ENCODE peak calls at places on chromosomes 6 and 20, in eight cellular contexts. One of them, this sample, is unnamed.

GRCh38 chr6:34589140-34589539 is 33.0 kb upstream of the SPDEF start:
- DNase-seq in stimulated activated CD4-positive, alpha-beta T cell treated with anti-CD3 and anti-CD28 coated beads, Interleukin-15, amount 100 ng/mL, for 1 hour: no peak
- DNase-seq in stimulated activated CD8-positive, alpha-beta memory T cell treated with anti-CD3 and anti-CD28 coated beads, Interleukin-7, amount 100 ng/mL, for 48 hours: no peak
- DNase-seq in Peyer's patch: no peak
- DNase-seq in tibial nerve: no peak
- DNase-seq in GF-D8: no peak
- DNase-seq in HCEC 1CT: no peak
- DNase-seq in naive thymus-derived CD4-positive, alpha-beta T cell: no peak
- DNase-seq in this sample: no peak

GRCh38 chr6:20639161-20639560 is 104.9 kb downstream of the CDKAL1 start:
- DNase-seq in stimulated activated CD4-positive, alpha-beta T cell treated with anti-CD3 and anti-CD28 coated beads, Interleukin-15, amount 100 ng/mL, for 1 hour: no peak
- DNase-seq in stimulated activated CD8-positive, alpha-beta memory T cell treated with anti-CD3 and anti-CD28 coated beads, Interleukin-7, amount 100 ng/mL, for 48 hours: no peak
- DNase-seq in Peyer's patch: no peak
- DNase-seq in tibial nerve: no peak
- DNase-seq in GF-D8: no peak
- DNase-seq in HCEC 1CT: no peak
- DNase-seq in naive thymus-derived CD4-positive, alpha-beta T cell: no peak
- DNase-seq in this sample: no peak

GRCh38 chr6:108598316-108598863 is 37.7 kb downstream of the FOXO3 start:
- DNase-seq in stimulated activated CD4-positive, alpha-beta T cell treated with anti-CD3 and anti-CD28 coated beads, Interleukin-15, amount 100 ng/mL, for 1 hour: no peak
- DNase-seq in stimulated activated CD8-positive, alpha-beta memory T cell treated with anti-CD3 and anti-CD28 coated beads, Interleukin-7, amount 100 ng/mL, for 48 hours: no peak
- DNase-seq in Peyer's patch: no peak
- DNase-seq in tibial nerve: no peak
- DNase-seq in GF-D8: peak; percentile 32
- DNase-seq in HCEC 1CT: peak; percentile 82
- DNase-seq in naive thymus-derived CD4-positive, alpha-beta T cell: no peak
- DNase-seq in this sample: no peak

GRCh38 chr20:44092551-44093248 is 94.3 kb downstream of the JPH2 start:
- DNase-seq in stimulated activated CD4-positive, alpha-beta T cell treated with anti-CD3 and anti-CD28 coated beads, Interleukin-15, amount 100 ng/mL, for 1 hour: no peak
- DNase-seq in stimulated activated CD8-positive, alpha-beta memory T cell treated with anti-CD3 and anti-CD28 coated beads, Interleukin-7, amount 100 ng/mL, for 48 hours: no peak
- DNase-seq in Peyer's patch: no peak
- DNase-seq in tibial nerve: no peak
- DNase-seq in GF-D8: no peak
- DNase-seq in HCEC 1CT: peak; percentile 59
- DNase-seq in naive thymus-derived CD4-positive, alpha-beta T cell: no peak
- DNase-seq in this sample: no peak

GRCh38 chr6:1388927-1389790 is at the start of gene FOXF2:
- DNase-seq in stimulated activated CD4-positive, alpha-beta T cell treated with anti-CD3 and anti-CD28 coated beads, Interleukin-15, amount 100 ng/mL, for 1 hour: no peak
- DNase-seq in stimulated activated CD8-positive, alpha-beta memory T cell treated with anti-CD3 and anti-CD28 coated beads, Interleukin-7, amount 100 ng/mL, for 48 hours: no peak
- DNase-seq in Peyer's patch: no peak
- DNase-seq in tibial nerve: no peak
- DNase-seq in GF-D8: no peak
- DNase-seq in HCEC 1CT: no peak
- DNase-seq in naive thymus-derived CD4-positive, alpha-beta T cell: no peak
- DNase-seq in this sample: no peak

GRCh38 chr6:41286544-41287346 is at the start of gene TREM1:
- DNase-seq in stimulated activated CD4-positive, alpha-beta T cell treated with anti-CD3 and anti-CD28 coated beads, Interleukin-15, amount 100 ng/mL, for 1 hour: no peak
- DNase-seq in stimulated activated CD8-positive, alpha-beta memory T cell treated with anti-CD3 and anti-CD28 coated beads, Interleukin-7, amount 100 ng/mL, for 48 hours: no peak
- DNase-seq in Peyer's patch: no peak
- DNase-seq in tibial nerve: no peak
- DNase-seq in GF-D8: peak; percentile 91
- DNase-seq in HCEC 1CT: peak; percentile 86
- DNase-seq in naive thymus-derived CD4-positive, alpha-beta T cell: no peak
- DNase-seq in this sample: no peak

GRCh38 chr6:13383280-13384163 is 55.2 kb upstream of the TBC1D7 start:
- DNase-seq in stimulated activated CD4-positive, alpha-beta T cell treated with anti-CD3 and anti-CD28 coated beads, Interleukin-15, amount 100 ng/mL, for 1 hour: no peak
- DNase-seq in stimulated activated CD8-positive, alpha-beta memory T cell treated with anti-CD3 and anti-CD28 coated beads, Interleukin-7, amount 100 ng/mL, for 48 hours: no peak
- DNase-seq in Peyer's patch: no peak
- DNase-seq in tibial nerve: no peak
- DNase-seq in GF-D8: no peak
- DNase-seq in HCEC 1CT: peak; percentile 31
- DNase-seq in naive thymus-derived CD4-positive, alpha-beta T cell: no peak
- DNase-seq in this sample: no peak

GRCh38 chr6:138945354-138945753 is 42.7 kb downstream of the REPS1 start:
- DNase-seq in stimulated activated CD4-positive, alpha-beta T cell treated with anti-CD3 and anti-CD28 coated beads, Interleukin-15, amount 100 ng/mL, for 1 hour: no peak
- DNase-seq in stimulated activated CD8-positive, alpha-beta memory T cell treated with anti-CD3 and anti-CD28 coated beads, Interleukin-7, amount 100 ng/mL, for 48 hours: no peak
- DNase-seq in Peyer's patch: no peak
- DNase-seq in tibial nerve: no peak
- DNase-seq in GF-D8: no peak
- DNase-seq in HCEC 1CT: no peak
- DNase-seq in naive thymus-derived CD4-positive, alpha-beta T cell: no peak
- DNase-seq in this sample: no peak

GRCh38 chr20:58640446-58640845 is 10.6 kb upstream of the STX16 start:
- DNase-seq in stimulated activated CD4-positive, alpha-beta T cell treated with anti-CD3 and anti-CD28 coated beads, Interleukin-15, amount 100 ng/mL, for 1 hour: no peak
- DNase-seq in stimulated activated CD8-positive, alpha-beta memory T cell treated with anti-CD3 and anti-CD28 coated beads, Interleukin-7, amount 100 ng/mL, for 48 hours: no peak
- DNase-seq in Peyer's patch: no peak
- DNase-seq in tibial nerve: no peak
- DNase-seq in GF-D8: no peak
- DNase-seq in HCEC 1CT: peak; percentile 24
- DNase-seq in naive thymus-derived CD4-positive, alpha-beta T cell: no peak
- DNase-seq in this sample: no peak

GRCh38 chr6:2792330-2792729 is 27.1 kb downstream of the WRNIP1 start:
- DNase-seq in stimulated activated CD4-positive, alpha-beta T cell treated with anti-CD3 and anti-CD28 coated beads, Interleukin-15, amount 100 ng/mL, for 1 hour: no peak
- DNase-seq in stimulated activated CD8-positive, alpha-beta memory T cell treated with anti-CD3 and anti-CD28 coated beads, Interleukin-7, amount 100 ng/mL, for 48 hours: no peak
- DNase-seq in Peyer's patch: no peak
- DNase-seq in tibial nerve: no peak
- DNase-seq in GF-D8: no peak
- DNase-seq in HCEC 1CT: no peak
- DNase-seq in naive thymus-derived CD4-positive, alpha-beta T cell: no peak
- DNase-seq in this sample: no peak

GRCh38 chr20:35582741-35583404 is 32.8 kb upstream of the SPAG4 start:
- DNase-seq in stimulated activated CD4-positive, alpha-beta T cell treated with anti-CD3 and anti-CD28 coated beads, Interleukin-15, amount 100 ng/mL, for 1 hour: no peak
- DNase-seq in stimulated activated CD8-positive, alpha-beta memory T cell treated with anti-CD3 and anti-CD28 coated beads, Interleukin-7, amount 100 ng/mL, for 48 hours: no peak
- DNase-seq in Peyer's patch: no peak
- DNase-seq in tibial nerve: no peak
- DNase-seq in GF-D8: no peak
- DNase-seq in HCEC 1CT: no peak
- DNase-seq in naive thymus-derived CD4-positive, alpha-beta T cell: no peak
- DNase-seq in this sample: no peak

GRCh38 chr6:16901777-16902176 is 140.5 kb upstream of the ATXN1 start:
- DNase-seq in stimulated activated CD4-positive, alpha-beta T cell treated with anti-CD3 and anti-CD28 coated beads, Interleukin-15, amount 100 ng/mL, for 1 hour: no peak
- DNase-seq in stimulated activated CD8-positive, alpha-beta memory T cell treated with anti-CD3 and anti-CD28 coated beads, Interleukin-7, amount 100 ng/mL, for 48 hours: no peak
- DNase-seq in Peyer's patch: no peak
- DNase-seq in tibial nerve: peak; percentile 38
- DNase-seq in GF-D8: no peak
- DNase-seq in HCEC 1CT: peak; percentile 35
- DNase-seq in naive thymus-derived CD4-positive, alpha-beta T cell: no peak
- DNase-seq in this sample: peak; percentile 44

GRCh38 chr6:15399651-15400470 is 154.0 kb downstream of the JARID2 start:
- DNase-seq in stimulated activated CD4-positive, alpha-beta T cell treated with anti-CD3 and anti-CD28 coated beads, Interleukin-15, amount 100 ng/mL, for 1 hour: no peak
- DNase-seq in stimulated activated CD8-positive, alpha-beta memory T cell treated with anti-CD3 and anti-CD28 coated beads, Interleukin-7, amount 100 ng/mL, for 48 hours: no peak
- DNase-seq in Peyer's patch: peak; percentile 34
- DNase-seq in tibial nerve: peak; percentile 46
- DNase-seq in GF-D8: no peak
- DNase-seq in HCEC 1CT: peak; percentile 59
- DNase-seq in naive thymus-derived CD4-positive, alpha-beta T cell: no peak
- DNase-seq in this sample: peak; percentile 75

GRCh38 chr6:46994933-46995332 is 47.2 kb downstream of the ADGRF1 start:
- DNase-seq in stimulated activated CD4-positive, alpha-beta T cell treated with anti-CD3 and anti-CD28 coated beads, Interleukin-15, amount 100 ng/mL, for 1 hour: no peak
- DNase-seq in stimulated activated CD8-positive, alpha-beta memory T cell treated with anti-CD3 and anti-CD28 coated beads, Interleukin-7, amount 100 ng/mL, for 48 hours: no peak
- DNase-seq in Peyer's patch: no peak
- DNase-seq in tibial nerve: no peak
- DNase-seq in GF-D8: no peak
- DNase-seq in HCEC 1CT: no peak
- DNase-seq in naive thymus-derived CD4-positive, alpha-beta T cell: no peak
- DNase-seq in this sample: no peak

GRCh38 chr6:111711476-111711875 is 105.8 kb upstream of the TRAF3IP2 start:
- DNase-seq in stimulated activated CD4-positive, alpha-beta T cell treated with anti-CD3 and anti-CD28 coated beads, Interleukin-15, amount 100 ng/mL, for 1 hour: no peak
- DNase-seq in stimulated activated CD8-positive, alpha-beta memory T cell treated with anti-CD3 and anti-CD28 coated beads, Interleukin-7, amount 100 ng/mL, for 48 hours: no peak
- DNase-seq in Peyer's patch: no peak
- DNase-seq in tibial nerve: peak; percentile 21
- DNase-seq in GF-D8: no peak
- DNase-seq in HCEC 1CT: no peak
- DNase-seq in naive thymus-derived CD4-positive, alpha-beta T cell: no peak
- DNase-seq in this sample: peak; percentile 53

GRCh38 chr6:7136859-7137334 is 29.1 kb downstream of the RREB1 start:
- DNase-seq in stimulated activated CD4-positive, alpha-beta T cell treated with anti-CD3 and anti-CD28 coated beads, Interleukin-15, amount 100 ng/mL, for 1 hour: no peak
- DNase-seq in stimulated activated CD8-positive, alpha-beta memory T cell treated with anti-CD3 and anti-CD28 coated beads, Interleukin-7, amount 100 ng/mL, for 48 hours: no peak
- DNase-seq in Peyer's patch: peak; percentile 63
- DNase-seq in tibial nerve: no peak
- DNase-seq in GF-D8: no peak
- DNase-seq in HCEC 1CT: no peak
- DNase-seq in naive thymus-derived CD4-positive, alpha-beta T cell: no peak
- DNase-seq in this sample: no peak

GRCh38 chr6:122264557-122264956 is 134.9 kb upstream of the HSF2 start:
- DNase-seq in stimulated activated CD4-positive, alpha-beta T cell treated with anti-CD3 and anti-CD28 coated beads, Interleukin-15, amount 100 ng/mL, for 1 hour: no peak
- DNase-seq in stimulated activated CD8-positive, alpha-beta memory T cell treated with anti-CD3 and anti-CD28 coated beads, Interleukin-7, amount 100 ng/mL, for 48 hours: no peak
- DNase-seq in Peyer's patch: no peak
- DNase-seq in tibial nerve: no peak
- DNase-seq in GF-D8: no peak
- DNase-seq in HCEC 1CT: no peak
- DNase-seq in naive thymus-derived CD4-positive, alpha-beta T cell: no peak
- DNase-seq in this sample: no peak

GRCh38 chr6:148831064-148831463 is 84.2 kb downstream of the UST start:
- DNase-seq in stimulated activated CD4-positive, alpha-beta T cell treated with anti-CD3 and anti-CD28 coated beads, Interleukin-15, amount 100 ng/mL, for 1 hour: no peak
- DNase-seq in stimulated activated CD8-positive, alpha-beta memory T cell treated with anti-CD3 and anti-CD28 coated beads, Interleukin-7, amount 100 ng/mL, for 48 hours: no peak
- DNase-seq in Peyer's patch: peak; percentile 69
- DNase-seq in tibial nerve: no peak
- DNase-seq in GF-D8: no peak
- DNase-seq in HCEC 1CT: no peak
- DNase-seq in naive thymus-derived CD4-positive, alpha-beta T cell: peak; percentile 2
- DNase-seq in this sample: no peak

GRCh38 chr20:1946762-1947534 is 46.9 kb downstream of the PDYN start:
- DNase-seq in stimulated activated CD4-positive, alpha-beta T cell treated with anti-CD3 and anti-CD28 coated beads, Interleukin-15, amount 100 ng/mL, for 1 hour: no peak
- DNase-seq in stimulated activated CD8-positive, alpha-beta memory T cell treated with anti-CD3 and anti-CD28 coated beads, Interleukin-7, amount 100 ng/mL, for 48 hours: no peak
- DNase-seq in Peyer's patch: peak; percentile 30
- DNase-seq in tibial nerve: no peak
- DNase-seq in GF-D8: no peak
- DNase-seq in HCEC 1CT: peak; percentile 18
- DNase-seq in naive thymus-derived CD4-positive, alpha-beta T cell: no peak
- DNase-seq in this sample: peak; percentile 29

GRCh38 chr20:62815066-62815991 is 1.5 kb upstream of the COL9A3 start:
- DNase-seq in stimulated activated CD4-positive, alpha-beta T cell treated with anti-CD3 and anti-CD28 coated beads, Interleukin-15, amount 100 ng/mL, for 1 hour: no peak
- DNase-seq in stimulated activated CD8-positive, alpha-beta memory T cell treated with anti-CD3 and anti-CD28 coated beads, Interleukin-7, amount 100 ng/mL, for 48 hours: no peak
- DNase-seq in Peyer's patch: no peak
- DNase-seq in tibial nerve: peak; percentile 52
- DNase-seq in GF-D8: no peak
- DNase-seq in HCEC 1CT: no peak
- DNase-seq in naive thymus-derived CD4-positive, alpha-beta T cell: no peak
- DNase-seq in this sample: no peak

GRCh38 chr6:60991427-60992028 is 1294.5 kb downstream of the KHDRBS2 start:
- DNase-seq in stimulated activated CD4-positive, alpha-beta T cell treated with anti-CD3 and anti-CD28 coated beads, Interleukin-15, amount 100 ng/mL, for 1 hour: no peak
- DNase-seq in stimulated activated CD8-positive, alpha-beta memory T cell treated with anti-CD3 and anti-CD28 coated beads, Interleukin-7, amount 100 ng/mL, for 48 hours: no peak
- DNase-seq in Peyer's patch: no peak
- DNase-seq in tibial nerve: no peak
- DNase-seq in GF-D8: no peak
- DNase-seq in HCEC 1CT: no peak
- DNase-seq in naive thymus-derived CD4-positive, alpha-beta T cell: no peak
- DNase-seq in this sample: no peak

GRCh38 chr6:166824880-166825250 is 131.5 kb downstream of the RNASET2 start:
- DNase-seq in stimulated activated CD4-positive, alpha-beta T cell treated with anti-CD3 and anti-CD28 coated beads, Interleukin-15, amount 100 ng/mL, for 1 hour: no peak
- DNase-seq in stimulated activated CD8-positive, alpha-beta memory T cell treated with anti-CD3 and anti-CD28 coated beads, Interleukin-7, amount 100 ng/mL, for 48 hours: no peak
- DNase-seq in Peyer's patch: no peak
- DNase-seq in tibial nerve: no peak
- DNase-seq in GF-D8: no peak
- DNase-seq in HCEC 1CT: no peak
- DNase-seq in naive thymus-derived CD4-positive, alpha-beta T cell: no peak
- DNase-seq in this sample: no peak

GRCh38 chr6:135739288-135739687 is 112.2 kb upstream of the PDE7B start:
- DNase-seq in stimulated activated CD4-positive, alpha-beta T cell treated with anti-CD3 and anti-CD28 coated beads, Interleukin-15, amount 100 ng/mL, for 1 hour: no peak
- DNase-seq in stimulated activated CD8-positive, alpha-beta memory T cell treated with anti-CD3 and anti-CD28 coated beads, Interleukin-7, amount 100 ng/mL, for 48 hours: no peak
- DNase-seq in Peyer's patch: no peak
- DNase-seq in tibial nerve: no peak
- DNase-seq in GF-D8: no peak
- DNase-seq in HCEC 1CT: no peak
- DNase-seq in naive thymus-derived CD4-positive, alpha-beta T cell: no peak
- DNase-seq in this sample: no peak

GRCh38 chr6:141133836-141134235 is 998.9 kb upstream of the GJE1 start:
- DNase-seq in stimulated activated CD4-positive, alpha-beta T cell treated with anti-CD3 and anti-CD28 coated beads, Interleukin-15, amount 100 ng/mL, for 1 hour: no peak
- DNase-seq in stimulated activated CD8-positive, alpha-beta memory T cell treated with anti-CD3 and anti-CD28 coated beads, Interleukin-7, amount 100 ng/mL, for 48 hours: no peak
- DNase-seq in Peyer's patch: no peak
- DNase-seq in tibial nerve: no peak
- DNase-seq in GF-D8: no peak
- DNase-seq in HCEC 1CT: no peak
- DNase-seq in naive thymus-derived CD4-positive, alpha-beta T cell: no peak
- DNase-seq in this sample: no peak

GRCh38 chr6:99614430-99615161 is 8.0 kb downstream of the PRDM13 start:
- DNase-seq in stimulated activated CD4-positive, alpha-beta T cell treated with anti-CD3 and anti-CD28 coated beads, Interleukin-15, amount 100 ng/mL, for 1 hour: no peak
- DNase-seq in stimulated activated CD8-positive, alpha-beta memory T cell treated with anti-CD3 and anti-CD28 coated beads, Interleukin-7, amount 100 ng/mL, for 48 hours: no peak
- DNase-seq in Peyer's patch: no peak
- DNase-seq in tibial nerve: no peak
- DNase-seq in GF-D8: peak; percentile 62
- DNase-seq in HCEC 1CT: no peak
- DNase-seq in naive thymus-derived CD4-positive, alpha-beta T cell: no peak
- DNase-seq in this sample: no peak

GRCh38 chr20:37276494-37277252 is 12.8 kb upstream of the MANBAL start:
- DNase-seq in stimulated activated CD4-positive, alpha-beta T cell treated with anti-CD3 and anti-CD28 coated beads, Interleukin-15, amount 100 ng/mL, for 1 hour: no peak
- DNase-seq in stimulated activated CD8-positive, alpha-beta memory T cell treated with anti-CD3 and anti-CD28 coated beads, Interleukin-7, amount 100 ng/mL, for 48 hours: no peak
- DNase-seq in Peyer's patch: peak; percentile 56
- DNase-seq in tibial nerve: no peak
- DNase-seq in GF-D8: peak; percentile 26
- DNase-seq in HCEC 1CT: peak; percentile 85
- DNase-seq in naive thymus-derived CD4-positive, alpha-beta T cell: no peak
- DNase-seq in this sample: peak; percentile 59

GRCh38 chr6:132611616-132612015 is 12.5 kb downstream of the TAAR2 start:
- DNase-seq in stimulated activated CD4-positive, alpha-beta T cell treated with anti-CD3 and anti-CD28 coated beads, Interleukin-15, amount 100 ng/mL, for 1 hour: no peak
- DNase-seq in stimulated activated CD8-positive, alpha-beta memory T cell treated with anti-CD3 and anti-CD28 coated beads, Interleukin-7, amount 100 ng/mL, for 48 hours: no peak
- DNase-seq in Peyer's patch: no peak
- DNase-seq in tibial nerve: no peak
- DNase-seq in GF-D8: no peak
- DNase-seq in HCEC 1CT: no peak
- DNase-seq in naive thymus-derived CD4-positive, alpha-beta T cell: no peak
- DNase-seq in this sample: no peak

GRCh38 chr6:7903673-7904072 is 6.9 kb downstream of the TXNDC5 start:
- DNase-seq in stimulated activated CD4-positive, alpha-beta T cell treated with anti-CD3 and anti-CD28 coated beads, Interleukin-15, amount 100 ng/mL, for 1 hour: no peak
- DNase-seq in stimulated activated CD8-positive, alpha-beta memory T cell treated with anti-CD3 and anti-CD28 coated beads, Interleukin-7, amount 100 ng/mL, for 48 hours: no peak
- DNase-seq in Peyer's patch: no peak
- DNase-seq in tibial nerve: no peak
- DNase-seq in GF-D8: no peak
- DNase-seq in HCEC 1CT: no peak
- DNase-seq in naive thymus-derived CD4-positive, alpha-beta T cell: no peak
- DNase-seq in this sample: no peak

GRCh38 chr6:14119764-14120163 is 2.2 kb downstream of the CD83 start:
- DNase-seq in stimulated activated CD4-positive, alpha-beta T cell treated with anti-CD3 and anti-CD28 coated beads, Interleukin-15, amount 100 ng/mL, for 1 hour: no peak
- DNase-seq in stimulated activated CD8-positive, alpha-beta memory T cell treated with anti-CD3 and anti-CD28 coated beads, Interleukin-7, amount 100 ng/mL, for 48 hours: no peak
- DNase-seq in Peyer's patch: no peak
- DNase-seq in tibial nerve: no peak
- DNase-seq in GF-D8: no peak
- DNase-seq in HCEC 1CT: no peak
- DNase-seq in naive thymus-derived CD4-positive, alpha-beta T cell: no peak
- DNase-seq in this sample: no peak

GRCh38 chr20:38021373-38021772 is 11.9 kb downstream of the TTI1 start:
- DNase-seq in stimulated activated CD4-positive, alpha-beta T cell treated with anti-CD3 and anti-CD28 coated beads, Interleukin-15, amount 100 ng/mL, for 1 hour: no peak
- DNase-seq in stimulated activated CD8-positive, alpha-beta memory T cell treated with anti-CD3 and anti-CD28 coated beads, Interleukin-7, amount 100 ng/mL, for 48 hours: no peak
- DNase-seq in Peyer's patch: no peak
- DNase-seq in tibial nerve: no peak
- DNase-seq in GF-D8: no peak
- DNase-seq in HCEC 1CT: peak; percentile 46
- DNase-seq in naive thymus-derived CD4-positive, alpha-beta T cell: no peak
- DNase-seq in this sample: no peak

GRCh38 chr6:57040011-57040410 is 6.5 kb upstream of the KIAA1586 start:
- DNase-seq in stimulated activated CD4-positive, alpha-beta T cell treated with anti-CD3 and anti-CD28 coated beads, Interleukin-15, amount 100 ng/mL, for 1 hour: no peak
- DNase-seq in stimulated activated CD8-positive, alpha-beta memory T cell treated with anti-CD3 and anti-CD28 coated beads, Interleukin-7, amount 100 ng/mL, for 48 hours: no peak
- DNase-seq in Peyer's patch: no peak
- DNase-seq in tibial nerve: no peak
- DNase-seq in GF-D8: peak; percentile 25
- DNase-seq in HCEC 1CT: peak; percentile 9
- DNase-seq in naive thymus-derived CD4-positive, alpha-beta T cell: no peak
- DNase-seq in this sample: no peak

GRCh38 chr20:64038252-64038578 is 2.2 kb downstream of the C20orf204 start:
- DNase-seq in stimulated activated CD4-positive, alpha-beta T cell treated with anti-CD3 and anti-CD28 coated beads, Interleukin-15, amount 100 ng/mL, for 1 hour: no peak
- DNase-seq in stimulated activated CD8-positive, alpha-beta memory T cell treated with anti-CD3 and anti-CD28 coated beads, Interleukin-7, amount 100 ng/mL, for 48 hours: no peak
- DNase-seq in Peyer's patch: peak; percentile 34
- DNase-seq in tibial nerve: no peak
- DNase-seq in GF-D8: no peak
- DNase-seq in HCEC 1CT: no peak
- DNase-seq in naive thymus-derived CD4-positive, alpha-beta T cell: no peak
- DNase-seq in this sample: no peak

GRCh38 chr6:41536884-41537347 is 9.3 kb upstream of the FOXP4 start:
- DNase-seq in stimulated activated CD4-positive, alpha-beta T cell treated with anti-CD3 and anti-CD28 coated beads, Interleukin-15, amount 100 ng/mL, for 1 hour: no peak
- DNase-seq in stimulated activated CD8-positive, alpha-beta memory T cell treated with anti-CD3 and anti-CD28 coated beads, Interleukin-7, amount 100 ng/mL, for 48 hours: no peak
- DNase-seq in Peyer's patch: no peak
- DNase-seq in tibial nerve: no peak
- DNase-seq in GF-D8: peak; percentile 40
- DNase-seq in HCEC 1CT: no peak
- DNase-seq in naive thymus-derived CD4-positive, alpha-beta T cell: no peak
- DNase-seq in this sample: peak; percentile 93

GRCh38 chr6:140445474-140446004 is 1071.1 kb upstream of the CITED2 start:
- DNase-seq in stimulated activated CD4-positive, alpha-beta T cell treated with anti-CD3 and anti-CD28 coated beads, Interleukin-15, amount 100 ng/mL, for 1 hour: no peak
- DNase-seq in stimulated activated CD8-positive, alpha-beta memory T cell treated with anti-CD3 and anti-CD28 coated beads, Interleukin-7, amount 100 ng/mL, for 48 hours: no peak
- DNase-seq in Peyer's patch: no peak
- DNase-seq in tibial nerve: no peak
- DNase-seq in GF-D8: no peak
- DNase-seq in HCEC 1CT: peak; percentile 78
- DNase-seq in naive thymus-derived CD4-positive, alpha-beta T cell: no peak
- DNase-seq in this sample: no peak